ENCODE peak calls at places on chromosomes 7 and 10, in five cellular contexts. One of them, this sample, is unnamed.

GRCh38 chr7:107937514-107937913 is 46.5 kb downstream of the DLD start:
- DNase-seq in GM10248: no peak
- DNase-seq in iPS-NIHi11: no peak
- DNase-seq in H4: no peak
- DNase-seq in mucosa of descending colon: no peak
- DNase-seq in this sample: no peak

GRCh38 chr10:132461683-132462231 is 64.8 kb downstream of the PWWP2B start:
- DNase-seq in GM10248: no peak
- DNase-seq in iPS-NIHi11: no peak
- DNase-seq in H4: no peak
- DNase-seq in mucosa of descending colon: peak; percentile 92
- DNase-seq in this sample: no peak

GRCh38 chr7:72805526-72806494 is 22.2 kb downstream of the TYW1B start:
- DNase-seq in GM10248: no peak
- DNase-seq in iPS-NIHi11: no peak
- DNase-seq in H4: peak; percentile 52
- DNase-seq in mucosa of descending colon: no peak
- DNase-seq in this sample: no peak

GRCh38 chr7:139482662-139483466 is 609 bp downstream of the KLRG2 start:
- DNase-seq in GM10248: no peak
- DNase-seq in iPS-NIHi11: peak; percentile 76
- DNase-seq in H4: no peak
- DNase-seq in mucosa of descending colon: no peak
- DNase-seq in this sample: no peak

GRCh38 chr7:43491984-43492383 is 90.9 kb upstream of the STK17A start:
- DNase-seq in GM10248: no peak
- DNase-seq in iPS-NIHi11: no peak
- DNase-seq in H4: no peak
- DNase-seq in mucosa of descending colon: no peak
- DNase-seq in this sample: no peak

GRCh38 chr7:32616625-32617024 is 121.3 kb downstream of the AVL9 start:
- DNase-seq in GM10248: no peak
- DNase-seq in iPS-NIHi11: no peak
- DNase-seq in H4: peak; percentile 48
- DNase-seq in mucosa of descending colon: no peak
- DNase-seq in this sample: no peak

GRCh38 chr7:101575168-101575567 is 53.9 kb downstream of the MYL10 start:
- DNase-seq in GM10248: no peak
- DNase-seq in iPS-NIHi11: peak; percentile 74
- DNase-seq in H4: no peak
- DNase-seq in mucosa of descending colon: no peak
- DNase-seq in this sample: no peak

GRCh38 chr10:14879055-14879800 is 562 bp downstream of the SUV39H2 start:
- DNase-seq in GM10248: no peak
- DNase-seq in iPS-NIHi11: peak; percentile 55
- DNase-seq in H4: no peak
- DNase-seq in mucosa of descending colon: peak; percentile 41
- DNase-seq in this sample: peak; percentile 7

GRCh38 chr7:44882899-44883298 is 2.4 kb downstream of the PURB start:
- DNase-seq in GM10248: no peak
- DNase-seq in iPS-NIHi11: no peak
- DNase-seq in H4: no peak
- DNase-seq in mucosa of descending colon: no peak
- DNase-seq in this sample: no peak

GRCh38 chr10:76547352-76547972 is 1090.1 kb downstream of the KCNMA1 start:
- DNase-seq in GM10248: peak; percentile 38
- DNase-seq in iPS-NIHi11: peak; percentile 75
- DNase-seq in H4: peak; percentile 79
- DNase-seq in mucosa of descending colon: peak; percentile 95
- DNase-seq in this sample: no peak

GRCh38 chr10:24703700-24704099 is 20.0 kb downstream of the ARHGAP21 start:
- DNase-seq in GM10248: no peak
- DNase-seq in iPS-NIHi11: no peak
- DNase-seq in H4: no peak
- DNase-seq in mucosa of descending colon: no peak
- DNase-seq in this sample: no peak

GRCh38 chr10:74026428-74026979 is 28.6 kb downstream of the VCL start:
- DNase-seq in GM10248: no peak
- DNase-seq in iPS-NIHi11: no peak
- DNase-seq in H4: no peak
- DNase-seq in mucosa of descending colon: no peak
- DNase-seq in this sample: no peak

GRCh38 chr7:6558837-6559236 is 7.6 kb upstream of the GRID2IP start:
- DNase-seq in GM10248: peak; percentile 62
- DNase-seq in iPS-NIHi11: peak; percentile 58
- DNase-seq in H4: peak; percentile 83
- DNase-seq in mucosa of descending colon: peak; percentile 51
- DNase-seq in this sample: no peak

This sample was measured in T-helper 2 cell.